ENCODE peak calls at places on chromosomes 2 and 18, in seven cellular contexts. O is GM12865, E is upper lobe of right lung, T is WERI-Rb-1, W is fibroblast of mammary gland, C is SK-N-SH, N is sigmoid colon. R is an unnamed sample.

GRCh38 chr2:152335851-152336102 is 803 bp downstream of the FMNL2 start:
- DNase-seq in T (no peak), O (no peak), C (peak), N (no peak), W (no peak), E (peak), R (no peak)

GRCh38 chr2:112834379-112835014 is 2.1 kb downstream of the IL1B start:
- DNase-seq in C (no peak), O (no peak), T (no peak), E (no peak), N (no peak), W (peak), R (peak)

GRCh38 chr2:54569745-54570296 is 113.7 kb downstream of the SPTBN1 start:
- DNase-seq in E (no peak), W (no peak), C (no peak), T (no peak), O (peak), N (no peak), R (no peak)

GRCh38 chr2:44169155-44169898 is 652 bp downstream of the PPM1B start:
- DNase-seq in E (peak), N (peak), T (peak), W (peak), C (peak), O (peak), R (peak)

GRCh38 chr2:112773510-112773909 is 9.1 kb upstream of the CKAP2L start:
- DNase-seq in C (no peak), E (no peak), W (no peak), T (no peak), N (no peak), O (no peak), R (no peak)

GRCh38 chr2:219001100-219001576 is 7.9 kb upstream of the CRYBA2 start:
- DNase-seq in C (no peak), N (no peak), O (no peak), E (no peak), T (no peak), W (no peak), R (no peak)

GRCh38 chr2:166234112-166234846 is 106.5 kb upstream of the SCN1A start:
- DNase-seq in O (no peak), N (no peak), W (peak), E (no peak), C (no peak), T (no peak), R (peak)

GRCh38 chr2:190714958-190715357 is 66.1 kb downstream of the NAB1 start:
- DNase-seq in O (no peak), E (no peak), N (no peak), W (peak), C (no peak), T (no peak), R (peak)

GRCh38 chr2:197307236-197307932 is 3.2 kb downstream of the ANKRD44 start:
- DNase-seq in O (no peak), E (no peak), W (no peak), T (no peak), C (peak), N (no peak), R (no peak)

GRCh38 chr2:197075754-197076337 is 149.3 kb upstream of the PGAP1 start:
- DNase-seq in E (no peak), C (no peak), N (no peak), O (peak), W (peak), T (no peak), R (peak)

GRCh38 chr18:3924455-3924854 is 474.5 kb downstream of the TGIF1 start:
- DNase-seq in N (no peak), W (peak), T (no peak), C (no peak), O (no peak), E (no peak), R (no peak)

GRCh38 chr2:231483398-231484329 is 19.4 kb upstream of the NCL start:
- DNase-seq in N (peak), O (peak), E (peak), C (peak), T (no peak), W (peak), R (peak)
- H3K4me3 ChIP-seq in N (peak), O (peak), E (peak), C (no peak), T (no peak), W (peak), R (peak)

GRCh38 chr2:12048551-12048950 is 302.1 kb downstream of the LPIN1 start:
- DNase-seq in E (no peak), C (peak), T (peak), W (no peak), O (peak), N (no peak), R (no peak)
- TF ChIP-seq CTCF in E (no peak), C (peak), T (peak), W (peak), O (peak), N (no peak), R (peak)

DNA sequence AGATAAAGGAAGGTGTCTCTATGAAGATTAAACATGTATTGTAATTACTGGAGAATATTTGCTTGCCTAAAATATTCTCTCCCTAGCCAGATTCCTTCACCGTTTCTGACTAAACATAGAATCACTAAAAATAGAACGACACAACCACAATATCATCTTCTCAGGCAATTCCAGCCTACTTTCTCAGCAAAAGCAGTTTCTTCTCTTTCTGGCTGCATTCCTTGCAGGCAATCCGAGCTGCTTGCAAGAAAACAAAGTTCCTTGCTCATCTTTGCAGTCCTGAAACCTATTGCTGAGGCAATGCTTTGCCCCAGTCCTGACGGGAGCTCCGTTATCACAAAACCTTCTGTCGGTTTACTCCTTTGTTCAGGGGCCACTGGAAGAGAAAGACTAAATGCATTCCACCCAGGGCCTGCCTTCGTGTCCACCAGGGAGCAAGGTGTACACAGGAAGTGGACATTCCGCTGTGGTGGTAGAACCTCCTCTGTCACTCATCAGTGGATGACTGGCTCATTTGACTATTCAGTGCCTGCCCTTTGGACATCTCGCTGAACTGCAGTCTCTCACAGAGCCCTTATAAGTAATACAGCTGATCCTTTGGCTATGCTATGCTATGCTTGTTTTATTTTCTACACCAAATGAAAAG is 239.2 kb upstream of the DOK6 start:
- DNase-seq in C (no peak), W (peak), E (no peak), O (no peak), T (no peak), N (no peak), R (peak)
- H3K4me3 ChIP-seq in C (no peak), W (no peak), E (no peak), O (no peak), T (no peak), N (no peak), R (no peak)

GRCh38 chr2:65802298-65802942 is 370.0 kb upstream of the SPRED2 start:
- DNase-seq in N (no peak), C (no peak), E (no peak), O (no peak), W (no peak), T (no peak), R (no peak)

GRCh38 chr2:65799455-65799854 is 367.1 kb upstream of the SPRED2 start:
- DNase-seq in T (no peak), C (no peak), N (no peak), O (no peak), E (no peak), W (no peak), R (no peak)

GRCh38 chr2:65796259-65796658 is 363.9 kb upstream of the SPRED2 start:
- DNase-seq in C (no peak), W (no peak), T (no peak), N (no peak), O (no peak), E (no peak), R (no peak)

GRCh38 chr2:65804777-65805176 is 372.4 kb upstream of the SPRED2 start:
- DNase-seq in O (no peak), T (no peak), W (no peak), N (no peak), E (no peak), C (no peak), R (no peak)

DNA sequence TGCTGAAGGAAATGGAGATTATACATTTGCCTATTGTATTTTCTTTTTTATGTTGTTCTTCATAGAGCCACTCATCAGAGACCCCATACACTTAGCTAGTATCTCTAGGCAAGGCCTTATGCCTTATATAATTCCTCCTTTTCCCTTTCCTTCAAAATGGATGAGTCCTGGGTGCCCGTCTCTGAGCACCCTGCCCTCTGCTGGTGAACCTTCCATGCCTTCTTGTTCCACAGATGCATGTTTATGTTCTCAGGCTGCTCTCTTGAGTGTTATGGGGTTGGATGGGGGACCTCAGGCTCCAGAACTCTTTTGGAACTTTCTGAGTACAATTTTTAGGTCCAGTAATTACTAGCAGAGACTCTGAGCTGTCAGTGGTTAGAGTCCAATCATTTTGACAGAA is 368.6 kb upstream of the SPRED2 start:
- DNase-seq in E (no peak), O (peak), N (no peak), T (peak), C (no peak), W (peak), R (peak)
- TF ChIP-seq CTCF in E (peak), O (peak), N (no peak), T (peak), C (peak), W (peak), R (peak)

GRCh38 chr18:59835656-59836379 is 64.0 kb upstream of the PMAIP1 start:
- DNase-seq in C (no peak), O (peak), T (no peak), E (no peak), W (no peak), N (no peak), R (no peak)
- H3K4me3 ChIP-seq in C (no peak), O (peak), T (no peak), E (no peak), W (no peak), N (no peak), R (no peak)

GRCh38 chr2:46056541-46056940 is 240.7 kb upstream of the EPAS1 start:
- DNase-seq in E (no peak), C (no peak), O (no peak), T (no peak), N (no peak), W (no peak), R (no peak)
- TF ChIP-seq CTCF in E (no peak), C (peak), O (no peak), T (no peak), N (no peak), W (no peak), R (no peak)

DNA sequence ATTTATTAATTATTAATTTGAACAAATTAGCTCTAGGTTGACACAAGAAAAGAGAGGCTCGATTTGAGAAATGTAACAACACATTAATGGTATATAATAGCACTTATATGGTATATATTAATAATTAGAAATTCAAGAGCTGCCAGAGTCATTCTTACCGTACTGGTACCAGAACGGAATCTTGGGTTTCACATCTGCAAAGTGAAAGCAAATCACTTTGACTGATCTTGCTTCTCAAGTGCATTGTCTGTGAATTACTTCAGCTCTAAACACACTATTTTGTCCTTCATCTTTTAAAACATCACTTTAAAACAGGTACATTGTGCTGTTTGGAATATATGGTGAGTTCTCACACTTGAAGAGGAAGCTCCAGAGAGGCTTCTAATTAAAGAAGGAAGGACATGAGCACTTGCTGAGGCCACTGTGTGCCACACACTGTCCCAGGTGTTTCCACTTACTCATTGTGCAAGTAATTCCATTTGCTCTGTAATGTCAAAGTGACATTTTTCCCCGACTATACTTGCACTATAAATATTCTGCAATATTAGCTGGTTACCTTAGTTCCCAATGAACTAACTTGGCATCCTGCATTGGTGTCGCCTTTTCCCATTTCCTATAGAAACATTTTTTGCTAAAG is 85.8 kb downstream of the PLA2R1 start:
- DNase-seq in W (no peak), O (peak), E (no peak), T (no peak), C (no peak), N (no peak), R (no peak)
- H3K4me3 ChIP-seq in W (no peak), O (no peak), E (no peak), T (no peak), C (no peak), N (no peak), R (no peak)

GRCh38 chr2:134206573-134206972 is 47.3 kb upstream of the MGAT5 start:
- DNase-seq in O (no peak), W (peak), E (no peak), C (no peak), T (no peak), N (no peak), R (peak)

GRCh38 chr2:134206029-134206428 is 47.8 kb upstream of the MGAT5 start:
- DNase-seq in N (no peak), C (no peak), T (no peak), W (no peak), O (peak), E (no peak), R (no peak)

GRCh38 chr2:134205087-134205486 is 48.8 kb upstream of the MGAT5 start:
- DNase-seq in N (no peak), E (no peak), T (no peak), C (no peak), O (no peak), W (no peak), R (no peak)

GRCh38 chr2:134208825-134209224 is 45.0 kb upstream of the MGAT5 start:
- DNase-seq in E (no peak), C (no peak), W (no peak), N (no peak), O (no peak), T (no peak), R (no peak)

GRCh38 chr2:134207589-134208209 is 46.2 kb upstream of the MGAT5 start:
- DNase-seq in O (peak), C (peak), E (peak), W (peak), T (peak), N (no peak), R (peak)
- TF ChIP-seq CTCF in O (peak), C (peak), E (peak), W (peak), T (peak), N (peak), R (peak)

GRCh38 chr2:240435955-240436625 is 627 bp downstream of the GPC1 start:
- DNase-seq in E (peak), O (no peak), W (no peak), C (peak), N (peak), T (peak), R (peak)

GRCh38 chr2:240437861-240438809 is 2.7 kb downstream of the GPC1 start:
- DNase-seq in N (peak), C (peak), W (peak), E (peak), O (peak), T (peak), R (peak)

GRCh38 chr2:240436626-240437180 is 1.2 kb downstream of the GPC1 start:
- DNase-seq in T (peak), N (peak), W (peak), C (no peak), E (peak), O (no peak), R (peak)

GRCh38 chr2:240438810-240439697 is 3.6 kb downstream of the GPC1 start:
- DNase-seq in E (peak), T (peak), W (no peak), O (no peak), C (no peak), N (peak), R (no peak)

GRCh38 chr2:240437181-240437860 is 1.9 kb downstream of the GPC1 start:
- DNase-seq in T (peak), E (peak), N (peak), W (no peak), C (no peak), O (no peak), R (no peak)
- H3K4me3 ChIP-seq in T (no peak), E (no peak), N (peak), W (peak), C (peak), O (no peak), R (peak)

GRCh38 chr2:73779472-73780241 is at the start of gene DUSP11:
- DNase-seq in T (peak), O (peak), E (peak), W (peak), N (peak), C (peak), R (peak)
- TF ChIP-seq CTCF in T (peak), O (peak), E (peak), W (peak), N (peak), C (peak), R (peak)

R was measured in fibroblast of pulmonary artery.